ENCODE peak calls at places on chromosomes 16 and 17, in eight cellular contexts. D is activated T-cell treated with anti-CD3 and anti-CD28 coated beads for 1 hour; N is heart right ventricle; Q is brain pericyte; K is activated T-helper 9 cell treated with anti-CD3 and anti-CD28 coated beads, Interleukin-2, amount 50 U/mL, for 16 hours; V is NCI-H1092; W is T-helper 1 cell; I is activated CD8-positive, alpha-beta memory T cell treated with anti-CD3 and anti-CD28 coated beads, Interleukin-2, amount 50 U/mL, for 4 hours. S is an unnamed sample.

GRCh38 chr17:76122411-76123126 is 18.5 kb downstream of the FOXJ1 start:
- DNase-seq in N (no peak), Q (no peak), K (no peak), W (no peak), I (no peak), D (no peak), V (no peak), S (no peak)

GRCh38 chr17:40366861-40367518 is 2.5 kb upstream of the GJD3 start:
- DNase-seq in I (no peak), W (no peak), N (no peak), D (no peak), K (no peak), Q (no peak), V (no peak), S (no peak)

GRCh38 chr16:88522276-88522949 is 47.8 kb upstream of the ZC3H18 start:
- DNase-seq in V (no peak), I (no peak), D (no peak), Q (no peak), N (no peak), K (no peak), W (no peak), S (no peak)

GRCh38 chr16:5017678-5017969 is 16.1 kb downstream of the NAGPA start:
- DNase-seq in N (no peak), Q (no peak), V (no peak), K (no peak), I (no peak), W (no peak), D (no peak), S (no peak)

GRCh38 chr17:80363518-80364090 is 51.4 kb upstream of the ENDOV start:
- DNase-seq in W (no peak), N (no peak), Q (no peak), D (no peak), V (no peak), K (no peak), I (no peak), S (no peak)

GRCh38 chr16:86202760-86203426 is 303.9 kb downstream of the IRF8 start:
- DNase-seq in V (no peak), W (no peak), Q (no peak), N (no peak), D (no peak), I (no peak), K (no peak), S (no peak)

GRCh38 chr16:4091638-4092037 is 24.6 kb downstream of the ADCY9 start:
- DNase-seq in N (no peak), I (no peak), W (no peak), D (no peak), V (peak), Q (no peak), K (no peak), S (no peak)

GRCh38 chr17:50421308-50422031 is 4.5 kb upstream of the ACSF2 start:
- DNase-seq in Q (no peak), D (no peak), I (no peak), V (no peak), K (no peak), N (no peak), W (peak), S (no peak)

GRCh38 chr17:4970273-4970672 is 2.7 kb upstream of the SPAG7 start:
- DNase-seq in Q (no peak), K (no peak), I (no peak), W (no peak), V (no peak), N (no peak), D (no peak), S (no peak)

GRCh38 chr17:58755577-58756245 is at the start of gene PPM1E:
- DNase-seq in V (peak), N (peak), W (peak), Q (no peak), K (peak), I (peak), D (peak), S (peak)

GRCh38 chr16:15897834-15898254 is 9.4 kb upstream of the CEP20 start:
- DNase-seq in Q (no peak), I (no peak), W (peak), V (no peak), N (no peak), K (no peak), D (no peak), S (peak)

GRCh38 chr16:85448557-85449194 is 164.4 kb upstream of the GSE1 start:
- DNase-seq in N (no peak), D (peak), K (no peak), W (no peak), Q (no peak), V (peak), I (peak), S (no peak)